ENCODE peak calls at places on chromosome 7, in nine cellular contexts. F is cardiac fibroblast, D is endothelial cell of umbilical vein, L is neuronal stem cell, T is astrocyte, X is dorsolateral prefrontal cortex, N is astrocyte of the cerebellum, J is NT2/D1, A is transverse colon. R is an unnamed sample.

GRCh38 chr7:94710256-94710655 is 54.3 kb upstream of the SGCE start:
- DNase-seq in A (no peak), F (peak), D (no peak), J (no peak), T (peak), N (no peak), L (no peak), X (no peak), R (no peak)

GRCh38 chr7:150942591-150943452 is 35.3 kb downstream of the KCNH2 start:
- DNase-seq in J (no peak), A (no peak), T (no peak), N (no peak), L (no peak), D (no peak), X (peak), F (no peak), R (no peak)

GRCh38 chr7:132206594-132206993 is 369.7 kb downstream of the PLXNA4 start:
- DNase-seq in D (no peak), X (no peak), L (no peak), T (no peak), J (peak), A (no peak), F (no peak), N (no peak), R (no peak)

GRCh38 chr7:29567174-29567573 is 3.5 kb downstream of the PRR15 start:
- DNase-seq in D (no peak), N (no peak), F (no peak), T (no peak), J (no peak), A (no peak), X (no peak), L (no peak), R (no peak)

GRCh38 chr7:13021566-13021965 is 334.1 kb downstream of the ARL4A start:
- DNase-seq in N (no peak), A (no peak), T (peak), D (no peak), J (no peak), L (no peak), F (no peak), X (no peak), R (no peak)

GRCh38 chr7:100855515-100855914 is 3.0 kb downstream of the SLC12A9 start:
- DNase-seq in J (no peak), A (no peak), F (no peak), N (no peak), X (no peak), D (no peak), T (no peak), L (no peak), R (no peak)

GRCh38 chr7:76514926-76515325 is 4.6 kb downstream of the UPK3B start:
- DNase-seq in F (no peak), X (no peak), L (no peak), J (no peak), N (no peak), T (no peak), A (no peak), D (no peak), R (no peak)

GRCh38 chr7:79504607-79505389 is 51.3 kb upstream of the MAGI2 start:
- DNase-seq in X (no peak), L (peak), J (no peak), D (peak), F (peak), T (peak), N (no peak), A (no peak), R (no peak)

GRCh38 chr7:133235212-133235883 is 17.5 kb upstream of the EXOC4 start:
- DNase-seq in N (no peak), T (peak), D (peak), F (peak), L (no peak), A (no peak), X (no peak), J (no peak), R (peak)

GRCh38 chr7:17460665-17461064 is 162.2 kb downstream of the AHR start:
- DNase-seq in A (no peak), J (no peak), X (no peak), T (no peak), N (no peak), L (no peak), D (no peak), F (no peak), R (no peak)

GRCh38 chr7:28130277-28130676 is 50.3 kb downstream of the JAZF1 start:
- DNase-seq in D (no peak), L (no peak), N (no peak), J (no peak), F (peak), A (no peak), T (peak), X (no peak), R (peak)

GRCh38 chr7:38229386-38229785 is 44.0 kb downstream of the TARP start:
- DNase-seq in N (peak), A (no peak), L (no peak), D (no peak), T (peak), X (no peak), F (peak), J (no peak), R (peak)

GRCh38 chr7:106588576-106589494 is 72.1 kb downstream of the CCDC71L start:
- DNase-seq in D (no peak), L (no peak), X (no peak), N (no peak), J (no peak), T (no peak), A (no peak), F (no peak), R (no peak)

GRCh38 chr7:67962863-67963262 is 966.2 kb downstream of the TYW1 start:
- DNase-seq in L (no peak), J (no peak), A (no peak), X (no peak), T (no peak), N (no peak), D (no peak), F (no peak), R (no peak)

GRCh38 chr7:22356010-22356854 is 722 bp downstream of the RAPGEF5 start:
- DNase-seq in A (peak), N (no peak), J (no peak), F (no peak), D (peak), X (no peak), T (no peak), L (no peak), R (no peak)
- H3K4me3 ChIP-seq in A (peak), N (peak), J (peak), F (peak), D (peak), X (peak), T (peak), L (peak), R (peak)

GRCh38 chr7:124649397-124650029 is 116.1 kb downstream of the GPR37 start:
- DNase-seq in N (no peak), D (no peak), X (no peak), F (no peak), J (no peak), A (no peak), L (no peak), T (no peak), R (no peak)
- H3K4me3 ChIP-seq in N (no peak), D (no peak), X (peak), F (peak), J (no peak), A (no peak), L (no peak), T (no peak), R (no peak)

DNA sequence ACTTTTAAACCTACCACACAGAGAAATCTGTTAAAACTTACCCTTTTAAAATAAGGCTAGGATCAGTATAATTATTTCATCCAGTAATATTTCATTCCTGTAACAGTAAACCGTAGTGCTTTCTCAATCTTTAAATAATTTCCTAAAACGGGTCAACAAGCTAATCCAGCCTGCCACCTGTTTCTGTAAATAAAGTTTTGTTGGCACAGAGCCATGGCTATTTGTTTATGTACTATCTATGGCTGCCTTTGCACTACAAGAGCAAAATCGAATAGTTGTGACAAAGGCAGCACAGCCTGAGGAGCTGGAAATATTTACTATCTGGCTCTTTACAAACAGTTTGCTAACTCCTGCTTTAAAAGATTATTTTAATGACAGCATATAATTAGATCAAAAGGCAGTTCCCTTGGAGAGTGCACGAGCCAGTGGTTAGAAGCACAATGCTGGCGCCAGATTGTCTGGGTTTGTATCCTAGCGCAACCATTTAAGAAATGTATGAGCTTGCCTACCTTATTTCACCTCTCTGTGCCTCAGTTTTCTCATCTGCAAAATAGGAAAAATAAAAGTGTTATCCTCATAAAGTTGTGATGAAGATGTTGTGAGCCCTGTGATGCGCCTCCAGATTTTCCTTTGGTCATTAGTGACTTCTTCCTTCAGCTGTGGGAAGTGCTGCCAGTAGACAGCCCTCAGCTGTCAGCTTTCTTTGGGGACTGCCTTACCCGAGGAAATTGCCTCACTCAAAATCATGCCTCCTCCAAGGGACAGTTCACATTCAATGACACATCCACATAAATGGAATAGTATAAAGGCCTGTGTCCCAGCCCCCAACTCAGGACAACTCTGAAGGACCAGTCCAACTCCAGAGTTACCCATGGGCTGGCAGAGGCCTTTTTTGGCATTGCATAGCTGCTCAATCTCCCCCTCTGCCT is 11.8 kb upstream of the MIOS start:
- DNase-seq in J (no peak), D (no peak), L (no peak), F (peak), T (no peak), A (no peak), X (no peak), N (no peak), R (no peak)
- H3K4me3 ChIP-seq in J (no peak), D (no peak), L (no peak), F (no peak), T (no peak), A (no peak), X (no peak), N (no peak), R (no peak)

GRCh38 chr7:104861729-104862128 is 152.3 kb upstream of the KMT2E start:
- DNase-seq in L (no peak), D (no peak), F (no peak), A (no peak), J (no peak), N (no peak), T (no peak), X (no peak), R (no peak)

GRCh38 chr7:104859754-104860426 is 154.1 kb upstream of the KMT2E start:
- DNase-seq in X (no peak), F (peak), J (no peak), D (no peak), L (no peak), N (no peak), A (no peak), T (no peak), R (no peak)

GRCh38 chr7:104855826-104856225 is 158.2 kb upstream of the KMT2E start:
- DNase-seq in X (no peak), D (no peak), T (no peak), F (no peak), N (no peak), L (no peak), A (no peak), J (no peak), R (no peak)

GRCh38 chr7:104862719-104863118 is 151.3 kb upstream of the KMT2E start:
- DNase-seq in A (no peak), F (peak), D (no peak), L (no peak), X (no peak), T (no peak), N (no peak), J (no peak), R (no peak)

GRCh38 chr7:104857458-104858425 is 156.3 kb upstream of the KMT2E start:
- DNase-seq in J (no peak), N (no peak), D (no peak), X (no peak), L (no peak), A (no peak), F (no peak), T (no peak), R (no peak)
- H3K4me3 ChIP-seq in J (no peak), N (no peak), D (no peak), X (no peak), L (no peak), A (no peak), F (no peak), T (no peak), R (no peak)

GRCh38 chr7:2357165-2357564 is 2.5 kb downstream of the EIF3B start:
- DNase-seq in T (no peak), J (no peak), L (no peak), X (no peak), A (no peak), F (peak), D (no peak), N (no peak), R (no peak)

GRCh38 chr7:2355079-2356008 is 717 bp downstream of the EIF3B start:
- DNase-seq in D (peak), L (no peak), F (no peak), T (no peak), J (no peak), A (peak), X (no peak), N (no peak), R (no peak)

GRCh38 chr7:2353113-2353512 is 1.5 kb upstream of the EIF3B start:
- DNase-seq in J (no peak), L (no peak), T (no peak), A (no peak), N (no peak), F (no peak), X (no peak), D (no peak), R (no peak)

GRCh38 chr7:2354173-2355078 is at the start of gene EIF3B:
- DNase-seq in T (peak), J (peak), D (peak), L (peak), A (peak), F (peak), X (peak), N (peak), R (peak)

GRCh38 chr7:2353650-2354172 is 916 bp upstream of the EIF3B start:
- DNase-seq in J (peak), F (peak), D (peak), A (peak), L (no peak), X (peak), T (no peak), N (peak), R (peak)
- H3K4me3 ChIP-seq in J (peak), F (peak), D (peak), A (peak), L (peak), X (peak), T (peak), N (peak), R (peak)

DNA sequence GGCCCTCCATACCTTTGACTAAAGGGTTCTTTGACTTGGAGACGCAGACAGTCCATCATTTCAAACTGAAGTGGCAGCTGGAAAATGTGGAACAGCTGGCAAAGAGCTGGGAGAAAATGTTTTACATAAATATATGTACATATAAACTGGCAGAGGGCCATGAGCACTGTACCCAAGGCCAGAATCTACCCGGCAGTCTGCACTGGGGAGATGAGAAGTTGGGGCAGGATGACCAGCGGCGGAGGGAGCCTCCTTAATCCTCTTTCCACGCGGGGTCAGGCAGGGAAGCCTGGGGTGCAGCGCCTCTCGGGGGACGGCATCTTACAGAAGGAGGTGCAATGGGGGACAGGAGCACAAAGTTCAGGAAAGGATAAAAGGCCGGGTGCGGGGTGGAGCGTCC is 1.3 kb downstream of the GLI3 start:
- DNase-seq in A (peak), F (peak), N (no peak), X (no peak), T (no peak), D (no peak), L (no peak), J (no peak), R (no peak)
- H3K4me3 ChIP-seq in A (peak), F (peak), N (peak), X (peak), T (peak), D (peak), L (peak), J (peak), R (peak)

DNA sequence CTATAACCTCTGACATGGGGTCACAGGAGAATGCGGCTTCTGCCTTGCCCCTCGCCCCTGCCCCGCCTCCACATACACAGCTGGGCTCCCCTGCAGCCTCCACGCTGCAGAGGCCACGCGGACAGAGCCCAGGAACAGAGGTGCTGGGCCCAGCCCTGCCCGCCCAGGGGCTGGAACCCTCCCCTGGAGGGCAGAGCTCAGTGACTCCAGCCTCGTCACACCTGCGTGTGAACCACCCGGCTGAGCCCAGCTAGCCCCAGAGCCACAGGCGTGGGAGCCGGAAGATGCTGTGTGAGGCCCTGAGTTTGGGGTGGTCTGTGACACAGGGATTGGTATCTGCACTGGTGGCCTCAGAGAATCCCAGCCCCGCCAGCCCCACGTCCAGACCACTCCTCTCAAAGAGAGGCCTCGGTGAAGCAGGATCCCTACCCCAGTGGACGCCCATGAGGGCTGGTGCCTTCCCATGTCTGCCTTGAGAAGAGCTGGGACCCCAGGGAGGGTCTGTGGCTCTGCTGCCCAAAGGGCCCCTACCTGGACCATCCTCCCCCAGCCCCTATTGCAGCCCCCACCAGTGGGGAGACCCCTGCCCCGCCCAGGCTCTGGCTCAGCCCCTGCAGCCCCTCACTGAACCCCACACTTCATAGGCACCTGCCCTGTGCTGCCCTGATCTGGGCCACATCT is 8.1 kb upstream of the ADAP1 start:
- DNase-seq in F (no peak), J (no peak), A (peak), L (no peak), D (no peak), N (no peak), T (no peak), X (no peak), R (no peak)
- H3K4me3 ChIP-seq in F (no peak), J (no peak), A (no peak), L (no peak), D (no peak), N (no peak), T (no peak), X (no peak), R (no peak)

GRCh38 chr7:143282124-143282523 is 2.6 kb upstream of the TMEM139 start:
- DNase-seq in L (no peak), A (no peak), F (no peak), N (no peak), D (no peak), J (no peak), X (no peak), T (no peak), R (no peak)

GRCh38 chr7:143284591-143285453 is at the start of gene TMEM139:
- DNase-seq in X (peak), A (peak), D (no peak), F (no peak), L (no peak), N (no peak), J (no peak), T (no peak), R (no peak)

GRCh38 chr7:143281529-143281928 is 3.2 kb upstream of the TMEM139 start:
- DNase-seq in X (no peak), T (no peak), A (no peak), D (no peak), F (no peak), N (no peak), L (no peak), J (no peak), R (no peak)

GRCh38 chr7:143285454-143285756 is 647 bp downstream of the TMEM139 start:
- DNase-seq in T (no peak), F (no peak), J (no peak), L (no peak), N (no peak), A (peak), X (no peak), D (no peak), R (no peak)

GRCh38 chr7:143283344-143283743 is 1.4 kb upstream of the TMEM139 start:
- DNase-seq in A (peak), T (no peak), N (no peak), D (no peak), J (peak), L (no peak), X (no peak), F (no peak), R (no peak)
- H3K4me3 ChIP-seq in A (no peak), T (no peak), N (no peak), D (no peak), J (no peak), L (no peak), X (no peak), F (no peak), R (no peak)